ENCODE peak calls at places on chromosomes 3 and 15, in seven cellular contexts. D is lower lobe of right lung, K is ascending aorta, T is A549, W is GM23248, Z is PC-3, V is neuronal stem cell. O is an unnamed sample.

GRCh38 chr3:17935217-17935616 is 192.8 kb upstream of the TBC1D5 start:
- DNase-seq in D (no peak), K (no peak), T (no peak), W (no peak), Z (no peak), V (no peak), O (no peak)

GRCh38 chr15:85646538-85647091 is 148.1 kb downstream of the KLHL25 start:
- DNase-seq in D (no peak), K (no peak), T (no peak), W (peak), Z (no peak), V (no peak), O (no peak)

GRCh38 chr15:51375966-51376640 is 34.6 kb downstream of the GLDN start:
- DNase-seq in D (no peak), K (no peak), T (no peak), W (peak), Z (peak), V (no peak), O (no peak)

GRCh38 chr15:91572110-91572509 is 281.4 kb upstream of the SLCO3A1 start:
- DNase-seq in D (no peak), K (no peak), T (peak), W (peak), Z (peak), V (no peak), O (no peak)

GRCh38 chr3:123813876-123814275 is 70.3 kb downstream of the MYLK start:
- DNase-seq in D (no peak), K (no peak), T (no peak), W (peak), Z (peak), V (no peak), O (no peak)

GRCh38 chr3:191296041-191296541 is 33.1 kb upstream of the CCDC50 start:
- DNase-seq in D (no peak), K (no peak), T (no peak), W (no peak), Z (no peak), V (no peak), O (no peak)

GRCh38 chr3:30075514-30075913 is 530.9 kb upstream of the TGFBR2 start:
- DNase-seq in D (no peak), K (no peak), T (no peak), W (no peak), Z (peak), V (no peak), O (no peak)

GRCh38 chr3:123749716-123750115 is 134.4 kb downstream of the MYLK start:
- DNase-seq in D (no peak), K (peak), T (peak), W (peak), Z (peak), V (no peak), O (no peak)

GRCh38 chr3:42610978-42611377 is 10.5 kb downstream of the NKTR start:
- DNase-seq in D (no peak), K (no peak), T (no peak), W (peak), Z (no peak), V (no peak), O (no peak)

GRCh38 chr15:78808550-78808949 is 2.7 kb downstream of the ADAMTS7 start:
- DNase-seq in D (no peak), K (no peak), T (peak), W (peak), Z (peak), V (no peak), O (peak)

GRCh38 chr3:143348486-143349327 is 229.1 kb downstream of the CHST2 start:
- DNase-seq in D (no peak), K (no peak), T (no peak), W (no peak), Z (no peak), V (no peak), O (no peak)

GRCh38 chr15:49538520-49538919 is 82.1 kb downstream of the FAM227B start:
- DNase-seq in D (no peak), K (no peak), T (no peak), W (no peak), Z (no peak), V (no peak), O (no peak)

GRCh38 chr15:41276821-41277220 is 45.8 kb downstream of the CHP1 start:
- DNase-seq in D (no peak), K (no peak), T (peak), W (peak), Z (no peak), V (no peak), O (no peak)

GRCh38 chr3:157493627-157494550 is 9.3 kb downstream of the VEPH1 start:
- DNase-seq in D (no peak), K (no peak), T (peak), W (peak), Z (peak), V (no peak), O (no peak)

GRCh38 chr3:129605593-129606521 is 619 bp downstream of the PLXND1 start:
- DNase-seq in D (peak), K (peak), T (peak), W (peak), Z (peak), V (no peak), O (peak)

GRCh38 chr3:182115328-182116045 is 403.8 kb downstream of the SOX2 start:
- DNase-seq in D (no peak), K (no peak), T (no peak), W (no peak), Z (no peak), V (no peak), O (no peak)

GRCh38 chr3:23740517-23741402 is 65.0 kb upstream of the UBE2E1 start:
- DNase-seq in D (peak), K (no peak), T (peak), W (peak), Z (peak), V (no peak), O (no peak)

GRCh38 chr3:161423911-161424522 is 52.7 kb upstream of the SPTSSB start:
- DNase-seq in D (no peak), K (no peak), T (peak), W (peak), Z (peak), V (peak), O (no peak)

GRCh38 chr3:53175613-53176537 is 14.9 kb downstream of the PRKCD start:
- DNase-seq in D (no peak), K (no peak), T (no peak), W (peak), Z (no peak), V (no peak), O (no peak)

GRCh38 chr3:62084558-62084957 is 288.8 kb downstream of the FEZF2 start:
- DNase-seq in D (no peak), K (no peak), T (no peak), W (peak), Z (no peak), V (no peak), O (no peak)

GRCh38 chr3:15228147-15228546 is 22.1 kb downstream of the CAPN7 start:
- DNase-seq in D (no peak), K (no peak), T (no peak), W (no peak), Z (no peak), V (no peak), O (no peak)

GRCh38 chr3:120637836-120638559 is 41.9 kb downstream of the NDUFB4 start:
- DNase-seq in D (no peak), K (no peak), T (no peak), W (peak), Z (no peak), V (no peak), O (no peak)

GRCh38 chr3:116367761-116368395 is 77.4 kb downstream of the LSAMP start:
- DNase-seq in D (no peak), K (no peak), T (no peak), W (no peak), Z (no peak), V (no peak), O (no peak)

GRCh38 chr15:43220991-43221403 is at the start of gene EPB42:
- DNase-seq in D (no peak), K (no peak), T (no peak), W (no peak), Z (no peak), V (no peak), O (no peak)

GRCh38 chr3:312170-312569 is 115.6 kb downstream of the CHL1 start:
- DNase-seq in D (no peak), K (no peak), T (no peak), W (no peak), Z (no peak), V (no peak), O (no peak)

GRCh38 chr15:98858610-98859023 is 149.0 kb downstream of the PGPEP1L start:
- DNase-seq in D (no peak), K (no peak), T (peak), W (no peak), Z (no peak), V (no peak), O (no peak)

GRCh38 chr15:98859149-98859548 is 148.4 kb downstream of the PGPEP1L start:
- DNase-seq in D (no peak), K (no peak), T (peak), W (no peak), Z (no peak), V (no peak), O (no peak)

GRCh38 chr15:98863983-98864382 is 143.6 kb downstream of the PGPEP1L start:
- DNase-seq in D (no peak), K (no peak), T (no peak), W (no peak), Z (no peak), V (no peak), O (no peak)

GRCh38 chr15:98860647-98861041 is 146.9 kb downstream of the PGPEP1L start:
- DNase-seq in D (no peak), K (no peak), T (no peak), W (no peak), Z (no peak), V (no peak), O (no peak)

DNA sequence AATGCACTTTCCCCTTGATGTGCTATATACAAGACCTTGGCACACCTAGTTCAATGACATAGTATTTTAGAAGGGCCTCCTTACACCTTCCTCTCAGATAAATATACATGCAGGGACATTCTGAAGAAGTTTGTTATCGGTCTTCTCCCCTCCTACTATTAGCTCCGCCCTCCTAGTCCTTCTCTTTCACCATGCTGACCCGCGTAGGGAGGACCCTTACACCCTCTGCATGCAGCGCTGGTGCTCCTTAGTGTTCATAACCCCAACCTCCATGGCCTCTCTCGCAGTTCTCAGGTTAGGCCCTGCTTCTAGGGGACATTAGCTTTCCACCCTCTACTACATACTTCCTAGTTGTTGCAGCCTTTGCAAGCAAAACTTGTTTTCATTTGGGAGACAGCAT is 146.4 kb downstream of the PGPEP1L start:
- DNase-seq in D (no peak), K (no peak), T (peak), W (no peak), Z (no peak), V (no peak), O (no peak)
- H3K27ac ChIP-seq in D (peak), K (peak), T (peak), W (peak), Z (no peak), V (no peak), O (no peak)

GRCh38 chr3:150372320-150373118 is 35.6 kb upstream of the TSC22D2 start:
- DNase-seq in D (no peak), K (no peak), T (peak), W (peak), Z (peak), V (no peak), O (no peak)

GRCh38 chr3:150371741-150372254 is 36.3 kb upstream of the TSC22D2 start:
- DNase-seq in D (no peak), K (peak), T (peak), W (peak), Z (peak), V (peak), O (no peak)

GRCh38 chr3:150373234-150373633 is 34.9 kb upstream of the TSC22D2 start:
- DNase-seq in D (no peak), K (no peak), T (no peak), W (no peak), Z (no peak), V (no peak), O (no peak)

GRCh38 chr3:150370129-150370602 is 37.9 kb upstream of the TSC22D2 start:
- DNase-seq in D (no peak), K (peak), T (peak), W (peak), Z (peak), V (peak), O (no peak)

DNA sequence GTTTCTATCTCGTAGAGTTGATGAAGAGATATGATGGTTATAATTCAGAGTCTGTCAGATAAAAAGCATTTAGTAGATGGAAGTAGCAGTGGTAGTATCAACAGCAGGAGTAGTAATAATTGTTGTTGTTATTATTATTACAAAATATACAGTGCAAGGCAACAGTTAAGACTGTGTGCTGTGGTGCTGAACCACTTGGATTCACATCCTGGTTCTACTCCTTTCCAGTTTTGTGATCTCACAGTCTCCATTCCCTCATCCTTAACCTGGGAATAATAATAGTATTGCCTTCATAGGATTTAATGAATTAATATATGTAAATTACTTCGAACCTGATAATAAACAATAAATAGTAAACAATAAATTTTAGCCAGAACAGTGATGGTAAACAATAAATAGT is 37.1 kb upstream of the TSC22D2 start:
- DNase-seq in D (no peak), K (no peak), T (no peak), W (peak), Z (no peak), V (no peak), O (no peak)
- H3K27ac ChIP-seq in D (peak), K (peak), T (peak), W (peak), Z (peak), V (no peak), O (peak)

GRCh38 chr3:3798641-3799113 is 554 bp upstream of the LRRN1 start:
- DNase-seq in D (peak), K (no peak), T (no peak), W (peak), Z (no peak), V (no peak), O (no peak)
- H3K27ac ChIP-seq in D (no peak), K (no peak), T (no peak), W (no peak), Z (no peak), V (peak), O (no peak)

DNA sequence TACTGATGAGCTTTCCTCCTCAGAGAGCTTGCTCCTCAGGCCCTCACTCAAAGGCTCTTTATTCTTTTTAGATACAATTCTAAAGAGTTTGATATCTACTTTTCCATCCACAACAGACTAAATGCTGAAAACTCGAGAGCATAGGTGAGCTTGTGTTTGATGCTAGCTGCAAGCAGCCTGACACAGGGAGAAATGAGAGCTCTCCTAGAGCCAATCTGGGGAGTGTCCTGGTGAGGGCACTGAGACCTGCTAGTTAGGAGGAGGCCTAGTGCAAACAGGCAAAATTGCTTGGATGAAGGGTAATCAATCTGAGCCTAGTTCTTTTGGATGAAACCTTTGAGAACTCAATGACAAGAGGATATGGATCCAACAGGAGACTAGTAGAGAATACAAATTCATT is 300.8 kb downstream of the ZBTB20 start:
- DNase-seq in D (no peak), K (no peak), T (no peak), W (peak), Z (no peak), V (no peak), O (no peak)
- H3K27ac ChIP-seq in D (no peak), K (peak), T (no peak), W (peak), Z (no peak), V (no peak), O (peak)

GRCh38 chr15:70702584-70702983 is 60.8 kb downstream of the UACA start:
- DNase-seq in D (no peak), K (no peak), T (no peak), W (no peak), Z (no peak), V (no peak), O (no peak)
- H3K27ac ChIP-seq in D (peak), K (peak), T (peak), W (peak), Z (peak), V (no peak), O (peak)

GRCh38 chr3:45908761-45909160 is 22.4 kb downstream of the CCR9 start:
- DNase-seq in D (no peak), K (no peak), T (no peak), W (no peak), Z (no peak), V (no peak), O (no peak)
- H3K27ac ChIP-seq in D (no peak), K (no peak), T (no peak), W (no peak), Z (no peak), V (no peak), O (no peak)

DNA sequence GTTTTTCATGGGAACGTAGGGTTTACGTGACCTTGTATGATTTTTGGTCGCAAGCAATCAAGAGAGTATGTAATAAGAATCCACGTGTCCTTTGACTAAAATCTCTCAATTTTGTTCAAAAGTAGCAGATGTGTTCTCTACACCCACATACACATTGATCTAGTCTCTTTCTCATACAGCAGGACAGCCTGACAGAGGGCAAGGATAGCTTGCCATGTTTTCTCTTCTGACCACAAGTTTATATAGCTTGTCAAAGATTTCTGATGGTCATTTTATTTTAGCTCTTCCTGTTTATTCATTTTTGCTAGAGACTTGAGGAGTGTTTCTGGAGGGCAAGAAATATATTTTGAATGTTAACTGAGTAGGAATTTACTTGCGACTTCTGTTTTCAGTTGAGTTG is 570.2 kb upstream of the ALCAM start:
- DNase-seq in D (no peak), K (no peak), T (no peak), W (no peak), Z (no peak), V (no peak), O (no peak)
- H3K27ac ChIP-seq in D (no peak), K (no peak), T (no peak), W (no peak), Z (no peak), V (no peak), O (no peak)

DNA sequence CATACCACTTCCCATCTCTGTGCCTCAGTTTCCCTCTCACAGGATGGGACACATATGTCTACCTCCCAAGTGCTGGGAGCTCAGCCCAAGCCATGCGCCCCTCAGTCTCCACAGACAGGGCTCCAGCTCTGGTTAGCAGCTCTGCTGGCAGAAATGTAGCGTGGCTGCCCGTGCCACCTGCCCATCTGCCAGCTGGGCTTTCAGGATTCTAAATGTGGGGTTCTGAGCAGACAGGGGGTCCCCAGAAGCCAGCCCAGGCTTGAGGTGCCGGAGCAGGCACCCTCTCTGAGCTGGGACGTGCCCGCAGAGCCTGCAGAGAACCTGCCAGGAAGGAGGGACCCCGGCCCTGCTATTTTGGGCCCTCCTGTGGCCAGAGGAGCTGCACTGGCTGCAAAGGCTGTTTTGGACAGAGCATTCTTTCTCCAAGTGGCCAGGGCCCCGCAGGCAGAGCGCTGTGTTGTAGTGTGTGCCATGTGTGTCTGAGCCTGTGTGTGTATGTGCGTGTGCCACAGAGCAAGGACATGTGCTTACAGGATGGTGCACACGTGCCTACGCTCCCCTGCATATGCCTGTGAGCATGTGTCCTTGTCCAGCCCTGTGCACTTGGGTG is 31.7 kb downstream of the PSTPIP1 start:
- DNase-seq in D (no peak), K (peak), T (no peak), W (no peak), Z (no peak), V (no peak), O (no peak)
- H3K27ac ChIP-seq in D (no peak), K (peak), T (no peak), W (no peak), Z (no peak), V (no peak), O (no peak)

GRCh38 chr3:16884084-16884747 is 539 bp upstream of the PLCL2 start:
- DNase-seq in D (peak), K (peak), T (peak), W (peak), Z (peak), V (peak), O (peak)

GRCh38 chr3:16884748-16885587 is at the start of gene PLCL2:
- DNase-seq in D (peak), K (peak), T (peak), W (peak), Z (peak), V (peak), O (peak)

GRCh38 chr3:16885588-16885903 is 791 bp downstream of the PLCL2 start:
- DNase-seq in D (no peak), K (no peak), T (no peak), W (no peak), Z (peak), V (no peak), O (no peak)

GRCh38 chr3:16887130-16887529 is 2.4 kb downstream of the PLCL2 start:
- DNase-seq in D (no peak), K (no peak), T (no peak), W (no peak), Z (no peak), V (no peak), O (no peak)

GRCh38 chr3:16885948-16886683 is 1.4 kb downstream of the PLCL2 start:
- DNase-seq in D (no peak), K (no peak), T (no peak), W (peak), Z (peak), V (no peak), O (no peak)
- H3K27ac ChIP-seq in D (peak), K (no peak), T (no peak), W (peak), Z (peak), V (no peak), O (peak)

GRCh38 chr3:4993276-4994143 is 14.3 kb downstream of the BHLHE40 start:
- DNase-seq in D (no peak), K (no peak), T (no peak), W (peak), Z (no peak), V (no peak), O (no peak)
- H3K27ac ChIP-seq in D (no peak), K (peak), T (peak), W (peak), Z (peak), V (no peak), O (no peak)

O was measured in left ventricle myocardium inferior.